ENCODE peak calls at places on chromosomes 13 and 19, in five cellular contexts. One of them, this sample, is unnamed.

GRCh38 chr13:44401577-44401976 is 28.0 kb downstream of the SERP2 start:
- DNase-seq in HFFc6: no peak
- DNase-seq in BJ: no peak
- DNase-seq in stimulated activated CD4-positive, alpha-beta T cell treated with anti-CD3 and anti-CD28 coated beads, Interleukin-2, amount 100 ng/mL, for 24 hours: no peak
- DNase-seq in activated CD8-positive, alpha-beta memory T cell treated with anti-CD3 and anti-CD28 coated beads, Interleukin-2, amount 50 U/mL, for 4 hours: no peak
- DNase-seq in this sample: no peak

GRCh38 chr19:48670699-48671455 is 1.9 kb downstream of the NTN5 start:
- DNase-seq in HFFc6: no peak
- DNase-seq in BJ: no peak
- DNase-seq in stimulated activated CD4-positive, alpha-beta T cell treated with anti-CD3 and anti-CD28 coated beads, Interleukin-2, amount 100 ng/mL, for 24 hours: no peak
- DNase-seq in activated CD8-positive, alpha-beta memory T cell treated with anti-CD3 and anti-CD28 coated beads, Interleukin-2, amount 50 U/mL, for 4 hours: no peak
- DNase-seq in this sample: no peak

GRCh38 chr19:52086481-52086880 is 9.1 kb downstream of the ZNF841 start:
- DNase-seq in HFFc6: peak; percentile 11
- DNase-seq in BJ: no peak
- DNase-seq in stimulated activated CD4-positive, alpha-beta T cell treated with anti-CD3 and anti-CD28 coated beads, Interleukin-2, amount 100 ng/mL, for 24 hours: no peak
- DNase-seq in activated CD8-positive, alpha-beta memory T cell treated with anti-CD3 and anti-CD28 coated beads, Interleukin-2, amount 50 U/mL, for 4 hours: no peak
- DNase-seq in this sample: no peak

GRCh38 chr19:58346961-58347929 is 6.0 kb downstream of the A1BG start:
- DNase-seq in HFFc6: peak; percentile 32
- DNase-seq in BJ: no peak
- DNase-seq in stimulated activated CD4-positive, alpha-beta T cell treated with anti-CD3 and anti-CD28 coated beads, Interleukin-2, amount 100 ng/mL, for 24 hours: peak; percentile 73
- DNase-seq in activated CD8-positive, alpha-beta memory T cell treated with anti-CD3 and anti-CD28 coated beads, Interleukin-2, amount 50 U/mL, for 4 hours: peak; percentile 72
- DNase-seq in this sample: peak; percentile 70

GRCh38 chr19:46495789-46496099 is at the start of gene PNMA8B:
- DNase-seq in HFFc6: no peak
- DNase-seq in BJ: no peak
- DNase-seq in stimulated activated CD4-positive, alpha-beta T cell treated with anti-CD3 and anti-CD28 coated beads, Interleukin-2, amount 100 ng/mL, for 24 hours: peak; percentile 51
- DNase-seq in activated CD8-positive, alpha-beta memory T cell treated with anti-CD3 and anti-CD28 coated beads, Interleukin-2, amount 50 U/mL, for 4 hours: no peak
- DNase-seq in this sample: no peak

GRCh38 chr19:46493236-46494114 is 2.2 kb downstream of the PNMA8B start:
- DNase-seq in HFFc6: no peak
- DNase-seq in BJ: no peak
- DNase-seq in stimulated activated CD4-positive, alpha-beta T cell treated with anti-CD3 and anti-CD28 coated beads, Interleukin-2, amount 100 ng/mL, for 24 hours: no peak
- DNase-seq in activated CD8-positive, alpha-beta memory T cell treated with anti-CD3 and anti-CD28 coated beads, Interleukin-2, amount 50 U/mL, for 4 hours: no peak
- DNase-seq in this sample: no peak

GRCh38 chr13:28357846-28358496 is 137.0 kb downstream of the FLT1 start:
- DNase-seq in HFFc6: no peak
- DNase-seq in BJ: no peak
- DNase-seq in stimulated activated CD4-positive, alpha-beta T cell treated with anti-CD3 and anti-CD28 coated beads, Interleukin-2, amount 100 ng/mL, for 24 hours: no peak
- DNase-seq in activated CD8-positive, alpha-beta memory T cell treated with anti-CD3 and anti-CD28 coated beads, Interleukin-2, amount 50 U/mL, for 4 hours: no peak
- DNase-seq in this sample: no peak

GRCh38 chr13:79541426-79542049 is 60.6 kb downstream of the NDFIP2 start:
- DNase-seq in HFFc6: peak; percentile 75
- DNase-seq in BJ: peak; percentile 28
- DNase-seq in stimulated activated CD4-positive, alpha-beta T cell treated with anti-CD3 and anti-CD28 coated beads, Interleukin-2, amount 100 ng/mL, for 24 hours: no peak
- DNase-seq in activated CD8-positive, alpha-beta memory T cell treated with anti-CD3 and anti-CD28 coated beads, Interleukin-2, amount 50 U/mL, for 4 hours: no peak
- DNase-seq in this sample: no peak

GRCh38 chr13:79374578-79374977 is 31.5 kb downstream of the RBM26 start:
- DNase-seq in HFFc6: no peak
- DNase-seq in BJ: no peak
- DNase-seq in stimulated activated CD4-positive, alpha-beta T cell treated with anti-CD3 and anti-CD28 coated beads, Interleukin-2, amount 100 ng/mL, for 24 hours: no peak
- DNase-seq in activated CD8-positive, alpha-beta memory T cell treated with anti-CD3 and anti-CD28 coated beads, Interleukin-2, amount 50 U/mL, for 4 hours: no peak
- DNase-seq in this sample: no peak

GRCh38 chr19:45607071-45608029 is 5.3 kb upstream of the GPR4 start:
- DNase-seq in HFFc6: peak; percentile 60
- DNase-seq in BJ: no peak
- DNase-seq in stimulated activated CD4-positive, alpha-beta T cell treated with anti-CD3 and anti-CD28 coated beads, Interleukin-2, amount 100 ng/mL, for 24 hours: peak; percentile 64
- DNase-seq in activated CD8-positive, alpha-beta memory T cell treated with anti-CD3 and anti-CD28 coated beads, Interleukin-2, amount 50 U/mL, for 4 hours: peak; percentile 46
- DNase-seq in this sample: peak; percentile 58

GRCh38 chr19:21474671-21475181 is 30.7 kb upstream of the ZNF429 start:
- DNase-seq in HFFc6: peak; percentile 32
- DNase-seq in BJ: no peak
- DNase-seq in stimulated activated CD4-positive, alpha-beta T cell treated with anti-CD3 and anti-CD28 coated beads, Interleukin-2, amount 100 ng/mL, for 24 hours: peak; percentile 89
- DNase-seq in activated CD8-positive, alpha-beta memory T cell treated with anti-CD3 and anti-CD28 coated beads, Interleukin-2, amount 50 U/mL, for 4 hours: peak; percentile 66
- DNase-seq in this sample: peak; percentile 84

GRCh38 chr13:48297131-48297786 is 6.3 kb upstream of the RB1 start:
- DNase-seq in HFFc6: no peak
- DNase-seq in BJ: no peak
- DNase-seq in stimulated activated CD4-positive, alpha-beta T cell treated with anti-CD3 and anti-CD28 coated beads, Interleukin-2, amount 100 ng/mL, for 24 hours: no peak
- DNase-seq in activated CD8-positive, alpha-beta memory T cell treated with anti-CD3 and anti-CD28 coated beads, Interleukin-2, amount 50 U/mL, for 4 hours: no peak
- DNase-seq in this sample: no peak

GRCh38 chr13:75486146-75486545 is 4.2 kb upstream of the TBC1D4 start:
- DNase-seq in HFFc6: no peak
- DNase-seq in BJ: no peak
- DNase-seq in stimulated activated CD4-positive, alpha-beta T cell treated with anti-CD3 and anti-CD28 coated beads, Interleukin-2, amount 100 ng/mL, for 24 hours: no peak
- DNase-seq in activated CD8-positive, alpha-beta memory T cell treated with anti-CD3 and anti-CD28 coated beads, Interleukin-2, amount 50 U/mL, for 4 hours: no peak
- DNase-seq in this sample: no peak

GRCh38 chr19:43674630-43674982 is 4.6 kb upstream of the PLAUR start:
- DNase-seq in HFFc6: no peak
- DNase-seq in BJ: no peak
- DNase-seq in stimulated activated CD4-positive, alpha-beta T cell treated with anti-CD3 and anti-CD28 coated beads, Interleukin-2, amount 100 ng/mL, for 24 hours: no peak
- DNase-seq in activated CD8-positive, alpha-beta memory T cell treated with anti-CD3 and anti-CD28 coated beads, Interleukin-2, amount 50 U/mL, for 4 hours: no peak
- DNase-seq in this sample: no peak

GRCh38 chr19:43780706-43781525 is at the start of gene KCNN4:
- DNase-seq in HFFc6: peak; percentile 68
- DNase-seq in BJ: no peak
- DNase-seq in stimulated activated CD4-positive, alpha-beta T cell treated with anti-CD3 and anti-CD28 coated beads, Interleukin-2, amount 100 ng/mL, for 24 hours: peak; percentile 76
- DNase-seq in activated CD8-positive, alpha-beta memory T cell treated with anti-CD3 and anti-CD28 coated beads, Interleukin-2, amount 50 U/mL, for 4 hours: peak; percentile 54
- DNase-seq in this sample: peak; percentile 71

GRCh38 chr19:38664503-38665211 is 17.2 kb downstream of the ACTN4 start:
- DNase-seq in HFFc6: no peak
- DNase-seq in BJ: no peak
- DNase-seq in stimulated activated CD4-positive, alpha-beta T cell treated with anti-CD3 and anti-CD28 coated beads, Interleukin-2, amount 100 ng/mL, for 24 hours: no peak
- DNase-seq in activated CD8-positive, alpha-beta memory T cell treated with anti-CD3 and anti-CD28 coated beads, Interleukin-2, amount 50 U/mL, for 4 hours: no peak
- DNase-seq in this sample: no peak

GRCh38 chr19:5078179-5078578 is 109.3 kb downstream of the KDM4B start:
- DNase-seq in HFFc6: no peak
- DNase-seq in BJ: no peak
- DNase-seq in stimulated activated CD4-positive, alpha-beta T cell treated with anti-CD3 and anti-CD28 coated beads, Interleukin-2, amount 100 ng/mL, for 24 hours: no peak
- DNase-seq in activated CD8-positive, alpha-beta memory T cell treated with anti-CD3 and anti-CD28 coated beads, Interleukin-2, amount 50 U/mL, for 4 hours: peak; percentile 35
- DNase-seq in this sample: no peak

GRCh38 chr19:6088677-6089063 is 21.6 kb downstream of the RFX2 start:
- DNase-seq in HFFc6: peak; percentile 42
- DNase-seq in BJ: no peak
- DNase-seq in stimulated activated CD4-positive, alpha-beta T cell treated with anti-CD3 and anti-CD28 coated beads, Interleukin-2, amount 100 ng/mL, for 24 hours: no peak
- DNase-seq in activated CD8-positive, alpha-beta memory T cell treated with anti-CD3 and anti-CD28 coated beads, Interleukin-2, amount 50 U/mL, for 4 hours: no peak
- DNase-seq in this sample: no peak

GRCh38 chr13:89726690-89727435 is 1620.6 kb upstream of the MIR17HG start:
- DNase-seq in HFFc6: no peak
- DNase-seq in BJ: no peak
- DNase-seq in stimulated activated CD4-positive, alpha-beta T cell treated with anti-CD3 and anti-CD28 coated beads, Interleukin-2, amount 100 ng/mL, for 24 hours: no peak
- DNase-seq in activated CD8-positive, alpha-beta memory T cell treated with anti-CD3 and anti-CD28 coated beads, Interleukin-2, amount 50 U/mL, for 4 hours: no peak
- DNase-seq in this sample: no peak

GRCh38 chr19:45391346-45391745 is 13.5 kb downstream of the PPP1R13L start:
- DNase-seq in HFFc6: no peak
- DNase-seq in BJ: no peak
- DNase-seq in stimulated activated CD4-positive, alpha-beta T cell treated with anti-CD3 and anti-CD28 coated beads, Interleukin-2, amount 100 ng/mL, for 24 hours: no peak
- DNase-seq in activated CD8-positive, alpha-beta memory T cell treated with anti-CD3 and anti-CD28 coated beads, Interleukin-2, amount 50 U/mL, for 4 hours: no peak
- DNase-seq in this sample: no peak

GRCh38 chr13:30904043-30904442 is 2.0 kb upstream of the MEDAG start:
- DNase-seq in HFFc6: no peak
- DNase-seq in BJ: no peak
- DNase-seq in stimulated activated CD4-positive, alpha-beta T cell treated with anti-CD3 and anti-CD28 coated beads, Interleukin-2, amount 100 ng/mL, for 24 hours: no peak
- DNase-seq in activated CD8-positive, alpha-beta memory T cell treated with anti-CD3 and anti-CD28 coated beads, Interleukin-2, amount 50 U/mL, for 4 hours: no peak
- DNase-seq in this sample: no peak